ENCODE peak calls at places on chromosomes 12 and 14, in five cellular contexts. G, Q, Z, R and N are unnamed samples.

GRCh38 chr12:121532503-121533390 is 48.1 kb downstream of the KDM2B start:
- DNase-seq in G (no peak), Q (no peak), Z (no peak), R (no peak), N (no peak)

GRCh38 chr12:109645194-109645593 is 68.4 kb upstream of the FAM222A start:
- DNase-seq in G (no peak), Q (no peak), Z (no peak), R (no peak), N (no peak)

GRCh38 chr12:112011685-112012084 is 1.3 kb downstream of the TMEM116 start:
- DNase-seq in G (no peak), Q (no peak), Z (no peak), R (no peak), N (no peak)

GRCh38 chr12:109775172-109775881 is 57.9 kb downstream of the TRPV4 start:
- DNase-seq in G (peak), Q (peak), Z (peak), R (peak), N (peak)

GRCh38 chr14:100330396-100330931 is 7.3 kb downstream of the SLC25A47 start:
- DNase-seq in G (no peak), Q (peak), Z (no peak), R (no peak), N (no peak)

GRCh38 chr12:724194-724855 is 28.1 kb upstream of the WNK1 start:
- DNase-seq in G (no peak), Q (peak), Z (no peak), R (peak), N (no peak)

GRCh38 chr12:118319627-118320026 is 53.1 kb downstream of the TAOK3 start:
- DNase-seq in G (no peak), Q (no peak), Z (no peak), R (no peak), N (no peak)

GRCh38 chr14:35789651-35790050 is 19.4 kb downstream of the RALGAPA1 start:
- DNase-seq in G (no peak), Q (no peak), Z (no peak), R (no peak), N (no peak)

GRCh38 chr12:49609059-49609874 is 3.8 kb upstream of the FAM186B start:
- DNase-seq in G (no peak), Q (no peak), Z (no peak), R (no peak), N (no peak)

GRCh38 chr12:41402804-41403203 is 214.7 kb downstream of the PDZRN4 start:
- DNase-seq in G (no peak), Q (no peak), Z (no peak), R (no peak), N (no peak)

GRCh38 chr12:75784591-75784990 is 247.0 kb downstream of the PHLDA1 start:
- DNase-seq in G (no peak), Q (peak), Z (no peak), R (no peak), N (peak)

GRCh38 chr12:24555730-24556129 is 393.2 kb downstream of the BCAT1 start:
- DNase-seq in G (no peak), Q (no peak), Z (no peak), R (no peak), N (no peak)

GRCh38 chr14:90697146-90697545 is 119.1 kb downstream of the TTC7B start:
- DNase-seq in G (no peak), Q (no peak), Z (no peak), R (no peak), N (no peak)

GRCh38 chr12:119694111-119694510 is 26.2 kb downstream of the PRKAB1 start:
- DNase-seq in G (no peak), Q (no peak), Z (no peak), R (no peak), N (no peak)

GRCh38 chr14:102249041-102249440 is 55.9 kb downstream of the MOK start:
- DNase-seq in G (no peak), Q (no peak), Z (no peak), R (no peak), N (no peak)

GRCh38 chr12:30687265-30687986 is 8.2 kb downstream of the IPO8 start:
- DNase-seq in G (no peak), Q (no peak), Z (no peak), R (no peak), N (no peak)

GRCh38 chr12:122421263-122421814 is 1.1 kb downstream of the CLIP1 start:
- DNase-seq in G (peak), Q (peak), Z (peak), R (peak), N (no peak)

GRCh38 chr12:64567570-64567969 is 42.7 kb upstream of the RASSF3 start:
- DNase-seq in G (no peak), Q (no peak), Z (no peak), R (no peak), N (no peak)

GRCh38 chr12:45729233-45730115 is at the start of gene ARID2:
- DNase-seq in G (peak), Q (peak), Z (peak), R (peak), N (peak)

GRCh38 chr14:52314521-52315354 is 626 bp downstream of the PTGER2 start:
- DNase-seq in G (no peak), Q (no peak), Z (no peak), R (peak), N (peak)

GRCh38 chr12:110684322-110684836 is 4.5 kb downstream of the HVCN1 start:
- DNase-seq in G (no peak), Q (peak), Z (no peak), R (no peak), N (no peak)

GRCh38 chr14:61177279-61178225 is 103.6 kb downstream of the TMEM30B start:
- DNase-seq in G (no peak), Q (no peak), Z (no peak), R (no peak), N (no peak)

GRCh38 chr12:130162771-130163460 is 652 bp downstream of the FZD10 start:
- DNase-seq in G (no peak), Q (no peak), Z (no peak), R (peak), N (no peak)

GRCh38 chr14:35558680-35559079 is 24.7 kb downstream of the INSM2 start:
- DNase-seq in G (peak), Q (peak), Z (no peak), R (no peak), N (no peak)

GRCh38 chr14:68622856-68623255 is 170.0 kb downstream of the ZFP36L1 start:
- DNase-seq in G (no peak), Q (peak), Z (no peak), R (no peak), N (no peak)

GRCh38 chr12:123720141-123720814 is 8.1 kb downstream of the ATP6V0A2 start:
- DNase-seq in G (no peak), Q (no peak), Z (no peak), R (no peak), N (peak)

GRCh38 chr12:40820794-40821484 is 128.7 kb downstream of the CNTN1 start:
- DNase-seq in G (no peak), Q (peak), Z (no peak), R (no peak), N (no peak)

GRCh38 chr12:32754101-32754500 is 1.6 kb downstream of the YARS2 start:
- DNase-seq in G (no peak), Q (no peak), Z (no peak), R (no peak), N (peak)

GRCh38 chr12:9707864-9708808 is 24.8 kb downstream of the CLECL1 start:
- DNase-seq in G (peak), Q (no peak), Z (no peak), R (peak), N (peak)

GRCh38 chr12:96314723-96315122 is 85.5 kb downstream of the CDK17 start:
- DNase-seq in G (no peak), Q (no peak), Z (no peak), R (no peak), N (no peak)

GRCh38 chr12:5798242-5799015 is 146.6 kb downstream of the ANO2 start:
- DNase-seq in G (no peak), Q (no peak), Z (no peak), R (no peak), N (no peak)

GRCh38 chr12:3225154-3225795 is 148.1 kb downstream of the TSPAN9 start:
- DNase-seq in G (no peak), Q (no peak), Z (no peak), R (no peak), N (peak)

GRCh38 chr12:128057586-128057985 is 209.4 kb upstream of the TMEM132C start:
- DNase-seq in G (no peak), Q (no peak), Z (no peak), R (no peak), N (no peak)

GRCh38 chr12:45431153-45431552 is 215.3 kb downstream of the ANO6 start:
- DNase-seq in G (no peak), Q (no peak), Z (no peak), R (no peak), N (no peak)

GRCh38 chr12:60201891-60202290 is 606.1 kb downstream of the SLC16A7 start:
- DNase-seq in G (no peak), Q (peak), Z (no peak), R (peak), N (no peak)

GRCh38 chr14:59870277-59871165 is at the start of gene RTN1:
- DNase-seq in G (peak), Q (peak), Z (peak), R (peak), N (peak)

GRCh38 chr14:59346329-59346728 is 118.9 kb downstream of the GPR135 start:
- DNase-seq in G (no peak), Q (no peak), Z (no peak), R (no peak), N (no peak)

GRCh38 chr12:93938921-93939320 is 209.5 kb upstream of the PLXNC1 start:
- DNase-seq in G (no peak), Q (no peak), Z (no peak), R (no peak), N (no peak)